ENCODE peak calls at places on chromosomes 13 and 19, in eight cellular contexts. T is CD8-positive, alpha-beta memory T cell; Q is cardiac fibroblast; M is dorsolateral prefrontal cortex; F is aorta; O is heart left ventricle; P is astrocyte of the spinal cord; W is tibial artery. C is an unnamed sample.

GRCh38 chr13:45108716-45109706 is 11.3 kb upstream of the GTF2F2 start:
- DNase-seq in T (no peak), Q (peak), M (no peak), F (no peak), O (no peak), P (peak), W (no peak), C (peak)

GRCh38 chr13:68152414-68152813 is 922.3 kb upstream of the PCDH9 start:
- DNase-seq in T (no peak), Q (no peak), M (no peak), F (no peak), O (no peak), P (no peak), W (no peak), C (no peak)

GRCh38 chr13:29752175-29752574 is 98.2 kb downstream of the UBL3 start:
- DNase-seq in T (no peak), Q (no peak), M (no peak), F (no peak), O (no peak), P (no peak), W (no peak), C (no peak)

GRCh38 chr13:78102121-78102677 is 183.6 kb upstream of the EDNRB start:
- DNase-seq in T (no peak), Q (peak), M (no peak), F (peak), O (peak), P (peak), W (peak), C (peak)

GRCh38 chr19:8615813-8616596 is 5.5 kb upstream of the ADAMTS10 start:
- DNase-seq in T (peak), Q (peak), M (no peak), F (peak), O (peak), P (peak), W (peak), C (peak)

GRCh38 chr19:10831980-10832658 is 3.9 kb downstream of the TMED1 start:
- DNase-seq in T (no peak), Q (no peak), M (no peak), F (no peak), O (no peak), P (no peak), W (no peak), C (no peak)

GRCh38 chr13:42878721-42879120 is 97.3 kb downstream of the FAM216B start:
- DNase-seq in T (no peak), Q (peak), M (no peak), F (no peak), O (no peak), P (peak), W (no peak), C (no peak)

GRCh38 chr19:45972081-45972943 is 1.4 kb downstream of the NOVA2 start:
- DNase-seq in T (no peak), Q (no peak), M (no peak), F (no peak), O (no peak), P (no peak), W (peak), C (no peak)

GRCh38 chr19:45542234-45542668 is 35.0 kb downstream of the VASP start:
- DNase-seq in T (no peak), Q (no peak), M (no peak), F (no peak), O (no peak), P (no peak), W (no peak), C (no peak)

GRCh38 chr19:49927526-49928264 is 1.3 kb upstream of the ATF5 start:
- DNase-seq in T (no peak), Q (no peak), M (no peak), F (peak), O (no peak), P (no peak), W (no peak), C (no peak)
- H3K4me3 ChIP-seq in T (peak), Q (no peak), M (no peak), F (no peak), O (no peak), P (no peak), W (peak), C (peak)

GRCh38 chr19:17340871-17341357 is 3.6 kb downstream of the GTPBP3 start:
- DNase-seq in T (no peak), Q (no peak), M (no peak), F (no peak), O (no peak), P (no peak), W (no peak), C (no peak)
- H3K4me3 ChIP-seq in T (no peak), Q (no peak), M (no peak), F (no peak), O (no peak), P (no peak), W (no peak), C (no peak)

DNA sequence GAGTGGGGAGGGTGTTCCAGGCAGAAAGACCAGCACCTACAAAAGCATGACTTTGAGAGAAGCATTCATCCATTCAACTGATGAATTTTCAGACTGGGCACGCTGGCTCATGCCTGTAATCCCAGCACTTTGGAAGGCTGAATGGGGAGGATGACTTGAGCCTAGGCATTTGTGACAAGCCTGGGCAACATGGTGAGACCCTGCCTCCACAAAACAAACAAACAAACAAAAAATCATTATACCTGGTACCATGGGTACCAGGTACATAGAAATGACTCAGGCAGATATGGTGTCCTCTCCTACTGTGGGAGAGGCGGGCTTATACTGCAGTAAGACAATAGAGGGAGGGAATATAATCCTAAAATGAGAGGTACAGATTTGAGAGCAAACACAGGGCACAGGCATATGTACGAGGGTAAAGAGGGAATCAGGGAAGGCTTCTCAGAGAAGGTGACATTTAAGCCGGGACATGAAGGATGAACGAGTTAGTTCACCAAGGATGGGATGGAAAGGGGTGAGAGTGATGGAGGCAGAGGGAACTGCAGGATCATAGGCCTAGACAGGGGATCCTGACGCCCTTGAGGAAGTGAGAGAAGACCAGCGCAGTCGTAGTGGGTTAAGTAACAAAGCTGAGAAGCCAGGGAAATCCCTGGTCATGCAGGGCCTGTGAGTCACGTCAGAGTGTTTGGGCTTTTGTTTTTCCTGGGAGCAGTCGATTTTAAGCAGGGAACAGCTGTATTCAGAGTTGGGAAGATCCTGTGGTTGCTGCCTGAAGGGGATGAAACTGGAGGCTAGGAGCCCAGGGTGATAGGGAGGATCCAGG is 2.9 kb downstream of the CYP2S1 start:
- DNase-seq in T (no peak), Q (peak), M (no peak), F (no peak), O (no peak), P (no peak), W (no peak), C (peak)
- H3K4me3 ChIP-seq in T (no peak), Q (no peak), M (no peak), F (no peak), O (no peak), P (no peak), W (no peak), C (no peak)

DNA sequence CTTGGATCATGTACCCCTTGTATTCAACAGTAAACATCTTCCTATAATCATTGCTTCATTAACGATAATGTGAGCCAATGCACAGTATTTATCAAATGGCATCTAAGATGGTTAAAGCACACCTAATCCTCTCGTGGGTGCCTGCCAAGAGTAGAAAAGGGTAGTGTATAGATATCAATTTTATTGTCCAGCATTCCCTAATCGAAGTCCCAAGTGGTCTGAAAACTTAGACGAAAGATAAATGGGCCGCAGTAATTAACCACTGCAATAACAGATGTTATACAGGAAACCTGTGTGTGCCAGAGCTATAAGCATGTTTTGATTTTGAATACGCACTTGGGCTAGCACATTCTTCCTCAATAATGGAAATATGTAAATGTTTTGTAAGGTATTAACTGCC is 642 bp upstream of the MBNL2 start:
- DNase-seq in T (no peak), Q (no peak), M (no peak), F (no peak), O (no peak), P (no peak), W (no peak), C (no peak)
- H3K4me3 ChIP-seq in T (peak), Q (no peak), M (peak), F (peak), O (no peak), P (peak), W (peak), C (peak)

GRCh38 chr13:40125336-40125735 is 469.9 kb downstream of the COG6 start:
- DNase-seq in T (no peak), Q (no peak), M (no peak), F (no peak), O (no peak), P (no peak), W (no peak), C (no peak)
- H3K4me3 ChIP-seq in T (no peak), Q (no peak), M (no peak), F (no peak), O (no peak), P (no peak), W (no peak), C (no peak)

GRCh38 chr13:109412232-109412935 is 374.0 kb downstream of the IRS2 start:
- DNase-seq in T (no peak), Q (peak), M (no peak), F (peak), O (peak), P (peak), W (no peak), C (peak)
- H3K4me3 ChIP-seq in T (no peak), Q (no peak), M (no peak), F (no peak), O (no peak), P (no peak), W (peak), C (no peak)

GRCh38 chr19:54608792-54609191 is 15.4 kb downstream of the LILRA1 start:
- DNase-seq in T (no peak), Q (no peak), M (no peak), F (no peak), O (no peak), P (no peak), W (no peak), C (no peak)

GRCh38 chr19:54607782-54608150 is 14.3 kb downstream of the LILRA1 start:
- DNase-seq in T (no peak), Q (no peak), M (no peak), F (no peak), O (no peak), P (no peak), W (no peak), C (no peak)

GRCh38 chr19:54606230-54606629 is 12.8 kb downstream of the LILRA1 start:
- DNase-seq in T (no peak), Q (no peak), M (no peak), F (no peak), O (no peak), P (no peak), W (no peak), C (no peak)

GRCh38 chr19:54608205-54608604 is 14.8 kb downstream of the LILRA1 start:
- DNase-seq in T (no peak), Q (no peak), M (no peak), F (no peak), O (no peak), P (no peak), W (no peak), C (no peak)

GRCh38 chr19:54606891-54607781 is 13.7 kb downstream of the LILRA1 start:
- DNase-seq in T (no peak), Q (no peak), M (no peak), F (peak), O (no peak), P (no peak), W (no peak), C (no peak)
- H3K4me3 ChIP-seq in T (no peak), Q (no peak), M (no peak), F (no peak), O (no peak), P (no peak), W (no peak), C (no peak)

DNA sequence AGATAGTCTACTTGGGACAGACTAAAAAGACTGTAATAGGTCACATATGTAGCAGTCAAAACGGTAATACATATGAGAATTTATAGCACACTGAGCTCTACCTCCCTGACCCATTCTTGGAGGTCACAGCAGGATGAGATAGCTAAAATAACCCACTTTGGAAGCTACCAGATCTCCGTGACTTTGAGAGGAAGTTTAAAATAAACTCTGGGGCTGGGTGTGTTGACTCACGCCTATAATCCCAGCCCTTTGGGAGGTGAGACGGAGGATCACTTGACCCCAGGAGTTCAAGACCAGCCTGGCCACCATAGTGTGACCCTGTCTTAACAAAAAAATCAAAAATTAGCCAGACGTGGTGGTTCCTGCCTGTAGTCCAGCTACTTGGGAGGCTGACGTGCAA is 45.3 kb downstream of the DHRS12 start:
- DNase-seq in T (no peak), Q (no peak), M (no peak), F (no peak), O (no peak), P (no peak), W (no peak), C (no peak)
- H3K4me3 ChIP-seq in T (no peak), Q (no peak), M (no peak), F (no peak), O (no peak), P (no peak), W (no peak), C (no peak)